ENCODE peak calls at places on chromosomes 1 and 21, in six cellular contexts. R is neural progenitor cell, J is left lung, B is RWPE1, T is left ventricle myocardium inferior, O is dorsolateral prefrontal cortex. W is an unnamed sample.
A peak's percentile ranks its signal among the peaks of the same experiment; 100 is the strongest.

GRCh38 chr1:219871427-219872057 is 56.8 kb downstream of the SLC30A10 start:
- DNase-seq in O (no peak), J (no peak), R (no peak), T (no peak), B (no peak), W (no peak)

GRCh38 chr1:1068374-1069060 is 5.6 kb downstream of the RNF223 start:
- DNase-seq in B (no peak), O (no peak), T (no peak), J (peak; percentile 88), R (peak; percentile 52), W (peak; percentile 62)

GRCh38 chr1:67601955-67602354 is 83.0 kb upstream of the GADD45A start:
- DNase-seq in J (no peak), O (no peak), R (no peak), B (no peak), T (no peak), W (no peak)

GRCh38 chr1:236833593-236833992 is 38.5 kb downstream of the MTR start:
- DNase-seq in T (no peak), R (no peak), O (no peak), B (no peak), J (no peak), W (no peak)

GRCh38 chr1:160460683-160461287 is 60.4 kb downstream of the VANGL2 start:
- DNase-seq in R (no peak), O (no peak), T (no peak), J (no peak), B (no peak), W (no peak)

GRCh38 chr1:228015276-228016180 is 8.7 kb downstream of the WNT3A start:
- DNase-seq in T (peak; percentile 3), B (peak; percentile 84), R (no peak), O (no peak), J (peak; percentile 53), W (no peak)

GRCh38 chr1:10561497-10561896 is 86.7 kb downstream of the PEX14 start:
- DNase-seq in J (no peak), B (peak; percentile 30), O (no peak), T (no peak), R (no peak), W (no peak)

GRCh38 chr1:117587479-117588356 is 18.1 kb upstream of the TENT5C start:
- DNase-seq in J (no peak), R (no peak), T (no peak), O (no peak), B (no peak), W (no peak)

GRCh38 chr1:168636200-168636599 is 59.8 kb downstream of the XCL1 start:
- DNase-seq in T (no peak), O (no peak), J (no peak), B (no peak), R (no peak), W (no peak)

GRCh38 chr1:149965440-149965839 is 28.8 kb upstream of the MTMR11 start:
- DNase-seq in T (no peak), B (no peak), O (no peak), R (no peak), J (no peak), W (no peak)

GRCh38 chr1:51189421-51190073 is 46.5 kb upstream of the RNF11 start:
- DNase-seq in B (peak; percentile 67), J (no peak), T (no peak), O (no peak), R (peak; percentile 66), W (peak; percentile 18)

GRCh38 chr1:31812158-31812829 is 3.5 kb downstream of the SPOCD1 start:
- DNase-seq in J (no peak), B (no peak), O (no peak), R (no peak), T (no peak), W (no peak)

GRCh38 chr21:43315244-43316137 is 111.4 kb downstream of the SIK1 start:
- DNase-seq in O (no peak), T (no peak), B (no peak), J (peak; percentile 72), R (no peak), W (no peak)

GRCh38 chr21:43312011-43312410 is 114.9 kb downstream of the SIK1 start:
- DNase-seq in O (no peak), R (no peak), J (no peak), T (no peak), B (no peak), W (no peak)

GRCh38 chr21:43312751-43313169 is 114.2 kb downstream of the SIK1 start:
- DNase-seq in T (no peak), O (no peak), J (peak; percentile 65), R (no peak), B (no peak), W (no peak)

GRCh38 chr21:43313221-43313938 is 113.6 kb downstream of the SIK1 start:
- DNase-seq in O (no peak), J (peak; percentile 47), R (no peak), B (no peak), T (no peak), W (no peak)

GRCh38 chr21:43313939-43314405 is 113.0 kb downstream of the SIK1 start:
- DNase-seq in J (peak; percentile 61), R (no peak), T (no peak), B (no peak), O (no peak), W (no peak)
- H3K27ac ChIP-seq in J (no peak overlapping the region), R (no peak overlapping the region), T (no peak overlapping the region), B (peak overlapping the region; percentile 93), O (no peak overlapping the region), W (no peak overlapping the region)

GRCh38 chr1:2441746-2442145 is 29.4 kb upstream of the PEX10 start:
- DNase-seq in B (no peak), J (no peak), R (no peak), T (no peak), O (no peak), W (no peak)

GRCh38 chr1:2444138-2444591 is 31.8 kb upstream of the PEX10 start:
- DNase-seq in O (no peak), J (no peak), T (no peak), R (no peak), B (no peak), W (no peak)

GRCh38 chr1:2445162-2445822 is 30.8 kb upstream of the PLCH2 start:
- DNase-seq in T (no peak), R (no peak), J (no peak), O (no peak), B (no peak), W (no peak)

GRCh38 chr1:2442676-2443075 is 30.3 kb upstream of the PEX10 start:
- DNase-seq in J (no peak), T (no peak), O (no peak), B (no peak), R (no peak), W (no peak)

GRCh38 chr1:2443285-2444137 is 31.1 kb upstream of the PEX10 start:
- DNase-seq in R (peak; percentile 81), T (no peak), B (no peak), J (no peak), O (peak; percentile 72), W (no peak)
- TF ChIP-seq CTCF in R (peak; percentile 59), T (peak; percentile 17), B (no peak), J (no peak), O (peak; percentile 45), W (peak; percentile 16)

DNA sequence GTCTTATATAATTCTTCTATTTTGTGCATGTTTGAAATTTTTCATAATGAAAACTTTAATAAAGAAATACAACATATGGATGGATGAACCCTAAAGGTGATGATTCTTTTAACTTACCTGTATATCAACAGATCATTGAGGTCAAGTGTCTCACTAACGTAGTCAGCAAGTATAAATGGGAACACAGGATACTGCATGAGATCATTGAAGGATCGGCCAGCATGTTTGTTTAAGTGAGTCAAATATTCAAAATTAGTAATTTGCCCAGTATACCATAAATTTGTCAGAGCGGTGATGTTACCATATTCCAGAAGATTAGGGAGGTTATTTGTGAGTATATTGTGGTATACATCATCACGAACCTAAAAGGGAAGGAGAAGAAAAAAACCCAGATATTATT is 71.0 kb upstream of the GNG4 start:
- DNase-seq in B (peak; percentile 31), O (no peak), T (no peak), R (no peak), J (no peak), W (no peak)
- H3K27ac ChIP-seq in B (no peak overlapping the region), O (no peak overlapping the region), T (no peak overlapping the region), R (no peak overlapping the region), J (no peak overlapping the region), W (no peak overlapping the region)

GRCh38 chr21:34801519-34802132 is 132.8 kb downstream of the CLIC6 start:
- DNase-seq in R (no peak), J (no peak), B (no peak), O (no peak), T (no peak), W (no peak)
- TF ChIP-seq CTCF in R (peak; percentile 49), J (no peak), B (no peak), O (no peak), T (no peak), W (no peak)

DNA sequence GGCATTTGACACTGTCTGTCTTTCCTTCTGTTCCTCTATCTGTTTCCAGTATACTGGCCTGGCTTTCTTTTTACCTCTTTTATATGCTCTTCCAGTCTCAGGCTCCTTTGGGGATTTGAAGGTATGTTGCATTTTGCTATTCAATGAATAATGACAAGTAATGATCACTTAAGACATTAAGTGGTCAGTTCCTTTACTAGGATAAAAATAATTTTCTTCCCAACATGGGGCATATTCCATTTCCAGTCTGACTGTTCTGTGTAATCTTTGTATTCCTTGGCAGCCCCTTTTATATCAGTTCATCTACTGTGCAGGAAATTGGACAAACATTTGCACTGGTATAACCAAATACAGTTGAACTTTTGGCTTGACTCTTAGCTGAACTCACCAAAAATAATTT is 15.6 kb downstream of the METTL18 start:
- DNase-seq in O (no peak), J (no peak), B (no peak), R (no peak), T (no peak), W (no peak)
- H3K27ac ChIP-seq in O (no peak overlapping the region), J (no peak overlapping the region), B (no peak overlapping the region), R (no peak overlapping the region), T (no peak overlapping the region), W (no peak overlapping the region)

DNA sequence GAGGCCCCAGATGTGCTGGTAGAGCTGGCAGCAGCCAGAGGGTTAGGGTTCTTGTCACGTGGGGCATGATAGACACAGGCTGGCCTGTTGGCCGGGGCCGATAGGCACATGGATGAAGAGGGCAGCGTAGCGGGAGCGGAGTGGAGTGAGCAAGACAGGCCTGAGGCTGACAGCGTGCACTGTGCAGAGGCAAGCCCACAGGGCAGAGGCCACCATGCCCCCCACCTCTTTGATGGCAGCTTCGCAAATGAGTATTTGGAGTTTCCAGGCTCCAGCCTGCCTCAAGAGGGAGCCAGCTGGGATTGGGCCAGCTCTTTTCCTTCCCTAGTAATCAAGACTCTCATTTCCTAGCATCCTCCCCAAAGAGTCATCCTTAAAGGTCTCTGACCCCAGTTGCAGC is 43.5 kb downstream of the TMCC2 start:
- DNase-seq in T (peak; percentile 42), O (no peak), J (no peak), R (no peak), B (no peak), W (no peak)
- TF ChIP-seq CTCF in T (no peak), O (no peak), J (no peak), R (peak; percentile 20), B (no peak), W (no peak)

DNA sequence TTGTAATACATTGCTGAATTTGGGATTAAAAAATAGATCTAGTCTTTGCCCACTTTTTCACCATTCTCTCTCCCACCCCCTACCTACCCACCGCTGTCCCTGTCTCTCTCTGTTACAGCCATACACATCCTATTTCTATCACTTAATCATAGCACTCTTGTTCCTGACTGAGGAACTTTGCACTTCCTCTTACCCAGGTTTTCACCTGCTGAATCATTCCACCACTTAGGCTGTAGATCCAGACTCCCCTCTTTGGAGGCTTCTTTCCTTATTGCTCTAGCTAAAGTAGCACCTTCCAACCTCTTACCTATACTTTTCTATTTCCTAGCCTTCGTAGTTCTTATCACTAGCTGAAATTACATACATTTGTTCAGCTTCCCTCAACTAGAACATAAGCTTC is 59.6 kb downstream of the ATP6V1G3 start:
- DNase-seq in T (no peak), B (no peak), O (no peak), J (no peak), R (no peak), W (no peak)
- H3K27ac ChIP-seq in T (no peak overlapping the region), B (no peak overlapping the region), O (no peak overlapping the region), J (no peak overlapping the region), R (no peak overlapping the region), W (no peak overlapping the region)

W was measured in CD4-positive, alpha-beta T cell.